ENCODE peak calls at places on chromosomes 12 and 14, in seven cellular contexts. P is suprapubic skin, W is breast epithelium, M is spleen, R is GM23338, Q is GM12878, D is Panc1. Y is an unnamed sample.

GRCh38 chr14:85076111-85076510 is 453.8 kb upstream of the FLRT2 start:
- DNase-seq in P (no peak), W (no peak), M (no peak), R (no peak), Q (no peak), D (no peak), Y (no peak)

GRCh38 chr12:129706716-129707115 is 197.1 kb downstream of the TMEM132D start:
- DNase-seq in P (no peak), W (no peak), M (no peak), R (no peak), Q (no peak), D (no peak), Y (no peak)

GRCh38 chr12:46933947-46934346 is 108.2 kb upstream of the SLC38A4 start:
- DNase-seq in P (no peak), W (no peak), M (no peak), R (peak; percentile 59), Q (no peak), D (peak; percentile 56), Y (no peak)

GRCh38 chr14:30559638-30560071 is 697 bp downstream of the G2E3 start:
- DNase-seq in P (no peak), W (no peak), M (no peak), R (peak; percentile 34), Q (no peak), D (no peak), Y (no peak)

GRCh38 chr12:49983892-49984291 is 11.1 kb downstream of the AQP6 start:
- DNase-seq in P (no peak), W (no peak), M (no peak), R (no peak), Q (no peak), D (no peak), Y (no peak)

GRCh38 chr12:69985656-69986055 is 160.6 kb downstream of the MYRFL start:
- DNase-seq in P (no peak), W (no peak), M (no peak), R (peak; percentile 62), Q (no peak), D (no peak), Y (no peak)

GRCh38 chr14:105876829-105877228 is 350.4 kb downstream of the TMEM121 start:
- DNase-seq in P (no peak), W (no peak), M (no peak), R (no peak), Q (no peak), D (no peak), Y (peak; percentile 16)

GRCh38 chr14:89493877-89494634 is 77.0 kb upstream of the FOXN3 start:
- DNase-seq in P (no peak), W (no peak), M (no peak), R (peak; percentile 39), Q (peak; percentile 47), D (no peak), Y (no peak)

GRCh38 chr14:92649934-92650545 is 98.4 kb downstream of the LGMN start:
- DNase-seq in P (no peak), W (no peak), M (no peak), R (no peak), Q (no peak), D (no peak), Y (peak; percentile 57)

GRCh38 chr12:92927436-92928116 is 1.5 kb downstream of the EEA1 start:
- DNase-seq in P (no peak), W (no peak), M (no peak), R (peak; percentile 70), Q (no peak), D (no peak), Y (no peak)

GRCh38 chr12:77238368-77238767 is 173.0 kb upstream of the E2F7 start:
- DNase-seq in P (no peak), W (no peak), M (no peak), R (no peak), Q (no peak), D (no peak), Y (no peak)

GRCh38 chr14:20388159-20388558 is 25.1 kb downstream of the TEP1 start:
- DNase-seq in P (no peak), W (no peak), M (no peak), R (peak; percentile 12), Q (no peak), D (no peak), Y (no peak)

GRCh38 chr14:77620222-77620865 is 3.9 kb upstream of the SPTLC2 start:
- DNase-seq in P (no peak), W (no peak), M (no peak), R (no peak), Q (no peak), D (no peak), Y (no peak)

GRCh38 chr14:31990959-31991541 is 86.1 kb upstream of the ARHGAP5 start:
- DNase-seq in P (no peak), W (no peak), M (no peak), R (no peak), Q (no peak), D (no peak), Y (no peak)

GRCh38 chr12:122979001-122979907 is 1.2 kb upstream of the ARL6IP4 start:
- DNase-seq in P (no peak), W (no peak), M (peak; percentile 79), R (peak; percentile 48), Q (no peak), D (no peak), Y (no peak)

GRCh38 chr12:12721251-12721689 is 4.1 kb downstream of the CDKN1B start:
- DNase-seq in P (no peak), W (no peak), M (no peak), R (no peak), Q (no peak), D (no peak), Y (no peak)

GRCh38 chr14:97077253-97077653 is 280.1 kb downstream of the VRK1 start:
- DNase-seq in P (no peak), W (no peak), M (no peak), R (no peak), Q (peak; percentile 30), D (no peak), Y (peak; percentile 29)

GRCh38 chr12:53207042-53207441 is at the start of gene ITGB7:
- DNase-seq in P (peak; percentile 60), W (no peak), M (peak; percentile 90), R (peak; percentile 11), Q (peak; percentile 64), D (no peak), Y (peak; percentile 52)

GRCh38 chr14:61178226-61179060 is 102.7 kb downstream of the TMEM30B start:
- DNase-seq in P (no peak), W (no peak), M (no peak), R (no peak), Q (no peak), D (peak; percentile 72), Y (no peak)

GRCh38 chr12:86660488-86661171 is 404.4 kb upstream of the MGAT4C start:
- DNase-seq in P (no peak), W (no peak), M (no peak), R (no peak), Q (no peak), D (peak; percentile 72), Y (no peak)

GRCh38 chr12:1611775-1612174 is 17.3 kb upstream of the WNT5B start:
- DNase-seq in P (no peak), W (no peak), M (no peak), R (no peak), Q (no peak), D (no peak), Y (no peak)

GRCh38 chr14:99519347-99519881 is 38.2 kb downstream of the CCNK start:
- DNase-seq in P (no peak), W (no peak), M (no peak), R (no peak), Q (no peak), D (no peak), Y (no peak)

GRCh38 chr14:22466520-22466919 is 122.5 kb downstream of the DAD1 start:
- DNase-seq in P (no peak), W (no peak), M (no peak), R (no peak), Q (no peak), D (no peak), Y (no peak)
- TF ChIP-seq POLR2AphosphoS5 in P (no peak), W (no peak), M (no peak), R (no peak), Q (no peak), D (no peak), Y (no peak)

GRCh38 chr12:23921099-23921846 is 28.2 kb downstream of the SOX5 start:
- DNase-seq in P (no peak), W (no peak), M (no peak), R (no peak), Q (no peak), D (no peak), Y (no peak)
- H3K4me3 ChIP-seq in P (no peak overlapping the region), W (no peak overlapping the region), M (no peak overlapping the region), R (no peak overlapping the region), Q (no peak overlapping the region), D (no peak overlapping the region), Y (no peak overlapping the region)

DNA sequence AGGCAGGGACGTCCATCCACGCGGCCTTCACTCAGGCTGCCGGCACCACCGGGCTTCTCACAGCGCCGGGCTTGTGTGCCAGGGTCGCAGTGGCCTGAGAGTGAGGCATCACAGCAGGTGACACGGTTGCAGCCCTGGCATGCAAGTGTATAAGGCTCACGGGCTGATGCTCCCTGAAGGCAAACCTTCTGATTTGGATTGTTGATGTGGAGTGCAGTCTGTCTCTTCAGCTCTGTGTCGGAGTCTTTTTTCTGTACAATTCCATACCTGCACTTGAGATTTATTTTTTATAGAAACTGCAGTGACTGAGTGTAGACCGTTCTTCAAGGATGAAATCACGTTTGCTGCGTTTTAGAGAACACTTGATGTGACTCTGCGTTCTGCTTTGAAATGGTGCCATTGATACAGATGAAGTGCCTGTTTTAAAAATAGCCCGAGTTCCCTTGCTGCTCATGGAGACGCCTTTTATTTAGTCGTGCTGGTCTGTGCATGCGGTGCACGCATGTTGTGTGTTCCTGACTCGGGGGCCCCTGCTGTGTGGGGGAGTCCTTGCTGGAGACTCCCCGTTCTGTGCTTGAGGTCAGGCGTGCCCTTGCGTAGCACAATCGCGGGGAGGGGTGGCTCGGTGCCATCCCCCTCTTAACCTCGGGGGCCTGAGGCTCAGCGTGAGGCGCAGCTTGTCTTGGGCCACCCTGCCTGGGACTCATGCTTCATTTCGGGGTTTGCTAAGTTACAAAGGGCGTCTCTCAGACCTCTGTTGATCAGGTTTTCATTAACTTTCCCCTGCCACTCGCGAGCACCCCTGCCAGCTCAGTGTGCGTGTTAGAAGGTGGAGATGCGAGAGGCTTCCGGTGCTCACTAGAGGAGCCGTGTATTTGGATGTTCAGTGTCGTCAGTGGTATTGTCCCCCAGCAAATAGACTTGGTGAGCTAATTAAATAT is 21.6 kb upstream of the AMN start:
- DNase-seq in P (no peak), W (no peak), M (peak; percentile 83), R (no peak), Q (no peak), D (no peak), Y (no peak)
- H3K27ac ChIP-seq in P (no peak overlapping the region), W (no peak overlapping the region), M (peak overlapping the region; percentile 90), R (peak overlapping the region; percentile 63), Q (peak overlapping the region; percentile 98), D (no peak overlapping the region), Y (no peak overlapping the region)

DNA sequence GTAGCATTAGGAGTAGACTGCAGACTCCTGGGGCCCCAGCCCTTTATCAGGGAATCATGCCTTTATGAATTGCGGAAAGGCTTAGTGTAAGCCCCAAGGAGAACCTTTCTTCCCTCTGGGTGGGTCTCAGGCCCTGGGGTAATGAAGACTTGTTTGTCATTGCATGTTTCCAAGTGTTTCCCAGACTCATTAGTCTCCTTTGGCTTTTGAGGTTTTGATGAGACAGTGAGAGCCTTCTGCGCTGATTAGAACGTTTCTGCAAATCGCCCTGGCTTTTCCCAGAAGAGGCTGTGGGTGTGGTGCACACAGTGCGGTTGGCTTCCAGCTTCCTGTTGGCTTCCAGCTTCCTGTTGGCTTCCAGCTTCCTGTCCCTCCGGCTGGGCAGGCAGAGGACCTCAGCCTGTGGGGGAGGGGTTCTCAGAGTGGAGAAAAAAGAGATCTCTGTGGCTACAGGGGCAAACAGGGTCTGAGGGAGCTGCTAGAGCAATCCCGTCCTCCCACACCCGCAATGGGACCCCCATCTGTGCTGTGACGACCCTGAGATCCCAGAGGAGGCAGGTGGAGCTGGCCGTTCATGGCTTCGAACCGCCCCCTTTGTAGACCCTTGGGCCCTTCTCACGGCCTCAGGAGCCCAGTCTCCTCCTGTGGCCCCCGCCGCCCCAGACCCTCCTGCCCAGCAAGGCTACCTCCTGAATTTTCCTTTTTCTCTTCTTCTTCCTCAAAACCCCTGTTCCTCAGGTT is 42.1 kb downstream of the GPR68 start:
- DNase-seq in P (no peak), W (no peak), M (peak; percentile 76), R (no peak), Q (no peak), D (no peak), Y (peak; percentile 34)
- TF ChIP-seq POLR2AphosphoS5 in P (no peak), W (no peak), M (peak; percentile 58), R (no peak), Q (no peak), D (no peak), Y (peak; percentile 14)

Y was measured in stomach.